ENCODE peak calls at places on chromosomes 16 and 17, in eight cellular contexts. G is fibroblast of mammary gland; W is GM12864; K is tibial artery; X is cardiac fibroblast; L is brain microvascular endothelial cell; E is AG10803; H is CD8-positive, alpha-beta T cell. N is an unnamed sample.

GRCh38 chr17:49588726-49589555 is 13.3 kb downstream of the NXPH3 start:
- DNase-seq in E (peak), W (no peak), K (peak), X (peak), G (peak), L (no peak), H (no peak), N (peak)

GRCh38 chr17:35726609-35727460 is 4.6 kb upstream of the RASL10B start:
- DNase-seq in X (peak), H (no peak), W (no peak), E (peak), L (peak), K (no peak), G (peak), N (peak)

GRCh38 chr16:51731160-51731559 is 580.1 kb upstream of the SALL1 start:
- DNase-seq in X (no peak), L (no peak), G (no peak), E (no peak), W (no peak), H (no peak), K (no peak), N (no peak)

GRCh38 chr17:61070649-61071048 is 329.0 kb upstream of the TBX2 start:
- DNase-seq in H (no peak), K (no peak), W (no peak), L (no peak), G (no peak), E (no peak), X (no peak), N (no peak)

GRCh38 chr17:71427801-71428200 is 693.0 kb upstream of the SOX9 start:
- DNase-seq in H (no peak), G (no peak), K (no peak), L (no peak), W (no peak), X (no peak), E (no peak), N (no peak)

GRCh38 chr17:60284709-60285108 is 107.2 kb downstream of the USP32 start:
- DNase-seq in E (no peak), K (no peak), X (no peak), H (no peak), L (no peak), W (no peak), G (no peak), N (no peak)

GRCh38 chr17:82400830-82401229 is 17.3 kb upstream of the HEXD start:
- DNase-seq in G (no peak), W (no peak), H (peak), K (no peak), L (no peak), X (no peak), E (peak), N (no peak)

GRCh38 chr16:23952128-23953041 is 116.6 kb downstream of the PRKCB start:
- DNase-seq in G (peak), H (no peak), E (no peak), K (no peak), X (no peak), L (peak), W (no peak), N (no peak)

GRCh38 chr16:79519448-79519847 is 81.1 kb downstream of the MAF start:
- DNase-seq in X (no peak), H (no peak), L (no peak), G (no peak), E (no peak), W (no peak), K (peak), N (no peak)

GRCh38 chr16:81457326-81458133 is 12.9 kb downstream of the CMIP start:
- DNase-seq in L (peak), K (no peak), H (no peak), X (peak), G (peak), E (peak), W (no peak), N (peak)

GRCh38 chr17:41632482-41633105 is 8.2 kb upstream of the KRT17 start:
- DNase-seq in W (no peak), H (no peak), L (no peak), K (no peak), X (no peak), G (no peak), E (no peak), N (no peak)

GRCh38 chr17:50055426-50056216 is at the start of gene ITGA3:
- DNase-seq in X (peak), G (peak), W (no peak), K (peak), E (peak), H (peak), L (peak), N (peak)

GRCh38 chr16:86681440-86681838 is 103.1 kb downstream of the FOXL1 start:
- DNase-seq in L (peak), E (no peak), K (peak), W (no peak), G (peak), X (peak), H (no peak), N (peak)

GRCh38 chr17:6323626-6324356 is 111.1 kb downstream of the AIPL1 start:
- DNase-seq in L (no peak), K (no peak), W (no peak), X (no peak), H (no peak), E (no peak), G (no peak), N (no peak)

GRCh38 chr17:41308918-41309359 is at the start of gene KRTAP16-1:
- DNase-seq in E (no peak), W (no peak), H (no peak), X (no peak), K (no peak), G (no peak), L (no peak), N (no peak)

GRCh38 chr17:44314869-44315661 is 6.7 kb downstream of the RUNDC3A start:
- DNase-seq in G (no peak), H (no peak), W (no peak), E (no peak), X (peak), K (no peak), L (peak), N (peak)

GRCh38 chr17:33086041-33086440 is 94.4 kb downstream of the SPACA3 start:
- DNase-seq in W (no peak), L (no peak), G (no peak), X (no peak), E (no peak), K (no peak), H (no peak), N (no peak)

GRCh38 chr17:34254651-34255380 is at the start of gene CCL2:
- DNase-seq in W (no peak), G (peak), H (no peak), K (peak), E (peak), X (peak), L (peak), N (peak)

GRCh38 chr16:81080233-81080632 is 3.2 kb upstream of the C16orf46 start:
- DNase-seq in W (no peak), H (no peak), K (no peak), G (no peak), E (no peak), X (no peak), L (no peak), N (no peak)

GRCh38 chr17:42744806-42745617 is at the start of gene EZH1:
- DNase-seq in X (peak), W (peak), H (peak), E (peak), K (peak), L (peak), G (peak), N (peak)

GRCh38 chr17:49977463-49978389 is 8.7 kb downstream of the DLX4 start:
- DNase-seq in W (no peak), K (no peak), L (no peak), G (no peak), E (peak), H (no peak), X (no peak), N (no peak)

GRCh38 chr16:19113577-19114358 is at the start of gene ITPRIPL2:
- DNase-seq in H (no peak), X (peak), G (peak), K (peak), W (no peak), E (peak), L (peak), N (peak)

GRCh38 chr17:19389386-19389785 is 2.4 kb upstream of the MFAP4 start:
- DNase-seq in K (peak), E (no peak), G (no peak), L (no peak), W (no peak), X (no peak), H (no peak), N (no peak)

GRCh38 chr16:12162586-12162985 is 186.1 kb downstream of the SNX29 start:
- DNase-seq in G (no peak), H (no peak), L (no peak), E (no peak), W (no peak), X (no peak), K (no peak), N (no peak)

GRCh38 chr17:34319087-34319486 is at the start of gene CCL8:
- DNase-seq in L (no peak), X (no peak), W (no peak), K (no peak), G (peak), E (no peak), H (no peak), N (peak)

GRCh38 chr17:45123930-45124796 is 8.2 kb downstream of the PLCD3 start:
- DNase-seq in X (peak), G (peak), K (peak), E (peak), L (peak), W (no peak), H (no peak), N (peak)

GRCh38 chr16:88905563-88905962 is 39.1 kb upstream of the PABPN1L start:
- DNase-seq in K (no peak), H (no peak), G (no peak), L (no peak), E (no peak), X (no peak), W (no peak), N (no peak)

GRCh38 chr16:84058664-84059063 is 16.1 kb upstream of the SLC38A8 start:
- DNase-seq in X (peak), L (no peak), E (no peak), G (no peak), K (no peak), H (no peak), W (no peak), N (no peak)

GRCh38 chr16:13968835-13969234 is 48.9 kb downstream of the ERCC4 start:
- DNase-seq in G (no peak), E (no peak), W (no peak), X (no peak), K (no peak), H (no peak), L (no peak), N (no peak)

GRCh38 chr17:61360318-61360717 is 39.3 kb upstream of the TBX2 start:
- DNase-seq in E (no peak), L (no peak), W (no peak), K (no peak), X (no peak), G (no peak), H (no peak), N (no peak)

GRCh38 chr17:43927101-43927935 is 15.0 kb downstream of the PPY start:
- DNase-seq in H (no peak), X (no peak), G (no peak), W (no peak), E (no peak), L (no peak), K (no peak), N (no peak)

GRCh38 chr17:80991645-80992076 is at the start of gene CHMP6:
- DNase-seq in E (peak), L (peak), W (no peak), G (peak), K (peak), X (peak), H (peak), N (peak)

GRCh38 chr16:29198731-29199521 is 207.6 kb downstream of the NPIPB11 start:
- DNase-seq in K (peak), W (no peak), L (no peak), H (no peak), G (no peak), X (peak), E (no peak), N (peak)

GRCh38 chr17:20920813-20921199 is 122.0 kb downstream of the USP22 start:
- DNase-seq in E (peak), L (peak), G (peak), H (no peak), K (no peak), W (no peak), X (peak), N (peak)

GRCh38 chr16:49597796-49598195 is 224.2 kb downstream of the C16orf78 start:
- DNase-seq in E (no peak), X (no peak), K (no peak), L (no peak), H (no peak), G (no peak), W (no peak), N (no peak)

DNA sequence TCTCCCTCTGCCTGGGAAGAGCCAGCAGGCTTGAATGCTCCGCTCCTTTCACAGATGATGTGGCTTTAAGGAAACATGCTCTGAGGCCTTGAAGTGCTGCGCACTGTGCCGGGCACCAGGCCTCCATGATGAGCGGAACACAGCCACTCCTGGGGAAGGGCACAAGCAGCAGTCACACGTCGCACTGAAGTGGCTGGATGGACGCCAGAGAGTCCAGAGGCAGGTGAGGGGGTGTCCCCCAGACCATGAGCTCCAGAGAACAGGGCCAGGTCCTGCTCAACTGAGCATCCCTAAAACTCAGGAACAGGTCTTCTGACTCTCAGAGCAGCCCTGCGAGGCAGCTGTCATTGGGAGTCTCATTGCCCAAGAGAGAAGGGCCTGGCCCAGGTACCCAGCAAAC is 35.6 kb downstream of the PEMT start:
- DNase-seq in X (no peak), H (no peak), G (no peak), W (no peak), E (no peak), K (no peak), L (no peak), N (no peak)
- H3K4me3 ChIP-seq in X (no peak), H (no peak), G (no peak), W (no peak), E (no peak), K (no peak), L (no peak), N (no peak)

GRCh38 chr16:85531516-85531915 is 81.6 kb upstream of the GSE1 start:
- DNase-seq in K (no peak), H (no peak), L (no peak), E (no peak), W (no peak), G (no peak), X (no peak), N (no peak)
- TF ChIP-seq CTCF in K (no peak), H (no peak), L (no peak), E (no peak), W (no peak), G (no peak), X (no peak), N (no peak)

GRCh38 chr17:31621566-31621965 is 230.1 kb downstream of the RAB11FIP4 start:
- DNase-seq in W (no peak), L (no peak), X (no peak), E (no peak), H (no peak), G (no peak), K (no peak), N (no peak)

GRCh38 chr17:31627960-31628359 is 231.1 kb downstream of the COPRS start:
- DNase-seq in G (peak), L (peak), H (no peak), K (no peak), E (peak), X (no peak), W (no peak), N (peak)

GRCh38 chr17:31629696-31630470 is 229.2 kb downstream of the COPRS start:
- DNase-seq in K (no peak), X (peak), H (no peak), G (peak), L (no peak), E (peak), W (no peak), N (peak)

GRCh38 chr17:31623990-31624389 is 232.5 kb downstream of the RAB11FIP4 start:
- DNase-seq in L (no peak), X (no peak), E (no peak), H (no peak), G (no peak), W (no peak), K (no peak), N (no peak)
- H3K4me3 ChIP-seq in L (no peak), X (no peak), E (no peak), H (no peak), G (no peak), W (no peak), K (no peak), N (no peak)

GRCh38 chr17:77745702-77746101 is 212.8 kb upstream of the TNRC6C start:
- DNase-seq in E (no peak), W (no peak), H (no peak), X (no peak), K (no peak), L (no peak), G (no peak), N (no peak)

GRCh38 chr17:77748436-77748835 is 210.1 kb upstream of the TNRC6C start:
- DNase-seq in G (no peak), E (no peak), X (no peak), L (no peak), W (no peak), H (no peak), K (peak), N (no peak)

GRCh38 chr17:77746391-77746790 is 212.1 kb upstream of the TNRC6C start:
- DNase-seq in E (no peak), G (no peak), W (no peak), K (peak), X (no peak), L (no peak), H (no peak), N (no peak)

GRCh38 chr17:77749316-77749715 is 209.2 kb upstream of the TNRC6C start:
- DNase-seq in X (no peak), H (no peak), G (no peak), W (no peak), L (no peak), K (peak), E (no peak), N (no peak)

GRCh38 chr17:77746901-77747620 is 211.4 kb upstream of the TNRC6C start:
- DNase-seq in G (no peak), H (no peak), W (no peak), K (peak), E (no peak), X (no peak), L (no peak), N (no peak)
- TF ChIP-seq CTCF in G (no peak), H (no peak), W (no peak), K (no peak), E (no peak), X (no peak), L (no peak), N (no peak)

DNA sequence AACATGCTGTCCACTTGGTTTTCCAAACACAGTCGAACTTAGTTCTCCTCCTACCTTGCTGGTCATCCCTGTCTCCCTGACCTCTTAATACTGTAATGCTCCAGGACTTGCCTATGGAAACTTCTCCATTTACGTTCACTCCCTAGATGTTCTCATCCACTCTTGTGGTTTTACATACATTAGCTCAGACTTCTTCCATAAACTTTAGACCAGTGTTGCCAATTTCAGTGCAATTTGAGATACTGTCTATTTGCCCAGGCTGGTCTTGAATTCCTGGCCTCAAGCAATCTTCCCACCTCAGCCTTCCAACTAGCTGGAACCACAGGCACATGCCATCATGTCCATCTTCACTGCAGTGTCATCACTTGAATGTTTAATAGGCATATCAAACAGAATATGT is 1.5 kb downstream of the MATCAP1 start:
- DNase-seq in X (no peak), H (no peak), G (no peak), K (no peak), E (no peak), W (no peak), L (no peak), N (no peak)
- H3K4me3 ChIP-seq in X (peak), H (no peak), G (peak), K (no peak), E (no peak), W (peak), L (no peak), N (no peak)

DNA sequence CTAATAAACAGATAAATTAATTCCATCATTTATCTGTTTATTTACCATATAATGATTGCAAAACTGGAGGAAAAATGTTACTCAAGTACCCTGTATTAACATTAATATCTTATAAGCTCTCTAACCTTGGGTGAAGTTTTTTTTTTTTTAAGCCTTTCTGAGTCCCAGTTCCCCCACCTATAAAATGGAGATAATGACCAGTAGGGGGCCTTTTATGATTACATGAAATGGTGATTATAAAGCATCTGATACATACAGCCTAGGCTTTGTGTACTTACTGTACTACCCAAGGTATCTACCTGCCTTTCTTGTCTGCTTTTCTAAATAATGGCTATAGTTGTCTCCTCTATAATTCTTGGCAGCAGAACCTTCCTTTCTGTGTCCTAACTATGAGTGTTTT is 22.6 kb downstream of the LRRC36 start:
- DNase-seq in K (no peak), H (no peak), E (peak), W (no peak), L (no peak), X (peak), G (peak), N (peak)
- TF ChIP-seq CTCF in K (peak), H (peak), E (peak), W (peak), L (peak), X (peak), G (peak), N (peak)

DNA sequence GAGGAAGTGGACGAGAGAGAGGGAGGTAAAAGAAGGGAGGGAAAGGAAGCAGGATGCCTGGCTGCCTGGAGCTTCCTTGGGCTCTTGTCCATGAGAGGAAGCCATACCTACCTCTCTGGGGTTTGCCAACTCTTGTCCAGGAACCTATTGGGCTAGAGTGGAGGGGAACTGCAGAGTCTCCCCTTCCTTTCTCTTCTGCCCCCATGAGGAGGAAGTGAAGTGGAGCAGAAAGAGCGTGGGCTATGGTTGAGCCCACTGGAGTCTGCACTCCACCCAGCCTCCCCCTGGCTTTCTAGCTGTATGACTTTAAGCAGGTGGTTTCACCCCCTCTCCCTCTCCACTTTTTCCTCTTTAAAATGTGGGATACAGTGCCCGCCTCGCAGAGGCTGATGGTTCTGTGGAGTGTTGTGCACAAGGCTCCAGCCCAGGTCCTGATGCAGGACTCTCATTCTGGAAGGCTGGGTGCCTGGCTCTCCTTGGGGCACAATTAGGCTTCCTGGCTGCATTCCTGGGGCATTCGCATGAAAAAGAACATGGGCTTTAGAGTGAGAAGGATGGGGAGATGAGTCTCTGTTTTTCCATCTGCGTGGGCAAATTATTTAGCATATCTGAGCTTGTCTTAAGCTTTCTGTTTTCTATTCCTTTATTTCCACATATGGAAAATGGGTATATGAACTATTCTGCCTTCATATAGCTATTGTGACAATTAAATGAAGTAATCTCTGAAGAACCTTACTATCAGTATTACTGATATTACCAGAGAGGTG is 40.7 kb downstream of the HLF start:
- DNase-seq in E (no peak), W (no peak), H (no peak), K (no peak), X (no peak), L (no peak), G (no peak), N (no peak)
- H3K4me3 ChIP-seq in E (no peak), W (no peak), H (no peak), K (no peak), X (no peak), L (no peak), G (no peak), N (no peak)

N was measured in fibroblast of pulmonary artery.